ENCODE peak calls at places on chromosomes 2 and 18, in four cellular contexts. N is stimulated activated effector memory CD8-positive, alpha-beta T cell treated with anti-CD3 and anti-CD28 coated beads, Interleukin-12 subunit alpha, Interleukin-12 subunit beta, amount 100 ng/mL, for 72 hours; J is skeletal muscle cell; E is AG10803. B is an unnamed sample.

GRCh38 chr2:1546023-1546591 is 132.8 kb downstream of the TPO start:
- DNase-seq in N (no peak), E (peak), J (no peak), B (peak)

GRCh38 chr2:181468313-181468712 is 11.1 kb downstream of the ITGA4 start:
- DNase-seq in E (no peak), J (no peak), N (no peak), B (peak)

GRCh38 chr2:166234112-166234846 is 106.5 kb upstream of the SCN1A start:
- DNase-seq in E (peak), J (peak), N (no peak), B (peak)

GRCh38 chr2:153575171-153575853 is 96.8 kb upstream of the RPRM start:
- DNase-seq in E (no peak), J (no peak), N (no peak), B (no peak)

GRCh38 chr2:37026050-37026449 is 58.1 kb downstream of the HEATR5B start:
- DNase-seq in E (no peak), N (no peak), J (no peak), B (peak)

GRCh38 chr18:59517446-59518171 is 158.5 kb upstream of the LMAN1 start:
- DNase-seq in N (no peak), E (no peak), J (no peak), B (peak)

GRCh38 chr18:76963951-76964350 is 141.6 kb downstream of the ZNF236 start:
- DNase-seq in N (no peak), E (no peak), J (no peak), B (no peak)

GRCh38 chr2:237878321-237879057 is 19.1 kb downstream of the RAMP1 start:
- DNase-seq in J (no peak), N (no peak), E (no peak), B (no peak)

B was measured in GM23248.